ENCODE peak calls at places on chromosomes 16 and 17, in seven cellular contexts. One of them, this sample, is unnamed.

GRCh38 chr16:31079342-31079944 is 5.2 kb downstream of the ZNF646 start:
- DNase-seq in CD4-positive, alpha-beta T cell: no peak
- DNase-seq in testis: no peak
- DNase-seq in AG04450: no peak
- DNase-seq in adrenal gland: no peak
- DNase-seq in neural progenitor cell: no peak
- DNase-seq in effector memory CD4-positive, alpha-beta T cell: no peak
- DNase-seq in this sample: no peak

GRCh38 chr17:12522743-12523181 is 142.9 kb upstream of the MYOCD start:
- DNase-seq in CD4-positive, alpha-beta T cell: no peak
- DNase-seq in testis: no peak
- DNase-seq in AG04450: no peak
- DNase-seq in adrenal gland: no peak
- DNase-seq in neural progenitor cell: peak; percentile 12
- DNase-seq in effector memory CD4-positive, alpha-beta T cell: no peak
- DNase-seq in this sample: no peak

GRCh38 chr16:5487728-5488127 is 390.1 kb upstream of the EEF2KMT start:
- DNase-seq in CD4-positive, alpha-beta T cell: no peak
- DNase-seq in testis: no peak
- DNase-seq in AG04450: no peak
- DNase-seq in adrenal gland: no peak
- DNase-seq in neural progenitor cell: no peak
- DNase-seq in effector memory CD4-positive, alpha-beta T cell: no peak
- DNase-seq in this sample: no peak

GRCh38 chr17:57406131-57406980 is 150.0 kb downstream of the MSI2 start:
- DNase-seq in CD4-positive, alpha-beta T cell: no peak
- DNase-seq in testis: peak; percentile 32
- DNase-seq in AG04450: no peak
- DNase-seq in adrenal gland: no peak
- DNase-seq in neural progenitor cell: peak; percentile 97
- DNase-seq in effector memory CD4-positive, alpha-beta T cell: no peak
- DNase-seq in this sample: no peak

GRCh38 chr17:17855976-17856375 is 19.2 kb upstream of the SREBF1 start:
- DNase-seq in CD4-positive, alpha-beta T cell: no peak
- DNase-seq in testis: peak; percentile 91
- DNase-seq in AG04450: no peak
- DNase-seq in adrenal gland: peak; percentile 72
- DNase-seq in neural progenitor cell: no peak
- DNase-seq in effector memory CD4-positive, alpha-beta T cell: no peak
- DNase-seq in this sample: no peak

GRCh38 chr16:57998484-57998883 is 2.0 kb downstream of the ZNF319 start:
- DNase-seq in CD4-positive, alpha-beta T cell: peak; percentile 35
- DNase-seq in testis: no peak
- DNase-seq in AG04450: no peak
- DNase-seq in adrenal gland: no peak
- DNase-seq in neural progenitor cell: no peak
- DNase-seq in effector memory CD4-positive, alpha-beta T cell: peak; percentile 53
- DNase-seq in this sample: peak; percentile 26

GRCh38 chr17:61054430-61054829 is 345.2 kb upstream of the TBX2 start:
- DNase-seq in CD4-positive, alpha-beta T cell: no peak
- DNase-seq in testis: no peak
- DNase-seq in AG04450: no peak
- DNase-seq in adrenal gland: no peak
- DNase-seq in neural progenitor cell: no peak
- DNase-seq in effector memory CD4-positive, alpha-beta T cell: no peak
- DNase-seq in this sample: no peak

GRCh38 chr17:4940625-4941021 is 555 bp downstream of the RNF167 start:
- DNase-seq in CD4-positive, alpha-beta T cell: no peak
- DNase-seq in testis: no peak
- DNase-seq in AG04450: no peak
- DNase-seq in adrenal gland: no peak
- DNase-seq in neural progenitor cell: no peak
- DNase-seq in effector memory CD4-positive, alpha-beta T cell: peak; percentile 29
- DNase-seq in this sample: peak; percentile 49

GRCh38 chr16:4345439-4346204 is 5.5 kb downstream of the PAM16 start:
- DNase-seq in CD4-positive, alpha-beta T cell: no peak
- DNase-seq in testis: no peak
- DNase-seq in AG04450: no peak
- DNase-seq in adrenal gland: peak; percentile 70
- DNase-seq in neural progenitor cell: no peak
- DNase-seq in effector memory CD4-positive, alpha-beta T cell: no peak
- DNase-seq in this sample: no peak

GRCh38 chr17:31147507-31148202 is 52.9 kb downstream of the NF1 start:
- DNase-seq in CD4-positive, alpha-beta T cell: no peak
- DNase-seq in testis: no peak
- DNase-seq in AG04450: no peak
- DNase-seq in adrenal gland: no peak
- DNase-seq in neural progenitor cell: peak; percentile 32
- DNase-seq in effector memory CD4-positive, alpha-beta T cell: no peak
- DNase-seq in this sample: no peak

GRCh38 chr17:36188891-36189306 is 7.7 kb downstream of the CCL3L1 start:
- DNase-seq in CD4-positive, alpha-beta T cell: no peak
- DNase-seq in testis: no peak
- DNase-seq in AG04450: no peak
- DNase-seq in adrenal gland: peak; percentile 49
- DNase-seq in neural progenitor cell: no peak
- DNase-seq in effector memory CD4-positive, alpha-beta T cell: no peak
- DNase-seq in this sample: peak; percentile 72

GRCh38 chr16:81485225-81485624 is 40.6 kb downstream of the CMIP start:
- DNase-seq in CD4-positive, alpha-beta T cell: no peak
- DNase-seq in testis: no peak
- DNase-seq in AG04450: no peak
- DNase-seq in adrenal gland: no peak
- DNase-seq in neural progenitor cell: no peak
- DNase-seq in effector memory CD4-positive, alpha-beta T cell: no peak
- DNase-seq in this sample: no peak

GRCh38 chr17:80365001-80365965 is 49.7 kb upstream of the ENDOV start:
- DNase-seq in CD4-positive, alpha-beta T cell: no peak
- DNase-seq in testis: no peak
- DNase-seq in AG04450: no peak
- DNase-seq in adrenal gland: no peak
- DNase-seq in neural progenitor cell: no peak
- DNase-seq in effector memory CD4-positive, alpha-beta T cell: no peak
- DNase-seq in this sample: no peak

GRCh38 chr16:63983401-63983800 is 1138.5 kb downstream of the CDH11 start:
- DNase-seq in CD4-positive, alpha-beta T cell: no peak
- DNase-seq in testis: no peak
- DNase-seq in AG04450: no peak
- DNase-seq in adrenal gland: no peak
- DNase-seq in neural progenitor cell: no peak
- DNase-seq in effector memory CD4-positive, alpha-beta T cell: no peak
- DNase-seq in this sample: no peak

GRCh38 chr17:51640108-51640622 is 379.8 kb downstream of the UTP18 start:
- DNase-seq in CD4-positive, alpha-beta T cell: no peak
- DNase-seq in testis: peak; percentile 23
- DNase-seq in AG04450: no peak
- DNase-seq in adrenal gland: no peak
- DNase-seq in neural progenitor cell: peak; percentile 69
- DNase-seq in effector memory CD4-positive, alpha-beta T cell: no peak
- DNase-seq in this sample: no peak

DNA sequence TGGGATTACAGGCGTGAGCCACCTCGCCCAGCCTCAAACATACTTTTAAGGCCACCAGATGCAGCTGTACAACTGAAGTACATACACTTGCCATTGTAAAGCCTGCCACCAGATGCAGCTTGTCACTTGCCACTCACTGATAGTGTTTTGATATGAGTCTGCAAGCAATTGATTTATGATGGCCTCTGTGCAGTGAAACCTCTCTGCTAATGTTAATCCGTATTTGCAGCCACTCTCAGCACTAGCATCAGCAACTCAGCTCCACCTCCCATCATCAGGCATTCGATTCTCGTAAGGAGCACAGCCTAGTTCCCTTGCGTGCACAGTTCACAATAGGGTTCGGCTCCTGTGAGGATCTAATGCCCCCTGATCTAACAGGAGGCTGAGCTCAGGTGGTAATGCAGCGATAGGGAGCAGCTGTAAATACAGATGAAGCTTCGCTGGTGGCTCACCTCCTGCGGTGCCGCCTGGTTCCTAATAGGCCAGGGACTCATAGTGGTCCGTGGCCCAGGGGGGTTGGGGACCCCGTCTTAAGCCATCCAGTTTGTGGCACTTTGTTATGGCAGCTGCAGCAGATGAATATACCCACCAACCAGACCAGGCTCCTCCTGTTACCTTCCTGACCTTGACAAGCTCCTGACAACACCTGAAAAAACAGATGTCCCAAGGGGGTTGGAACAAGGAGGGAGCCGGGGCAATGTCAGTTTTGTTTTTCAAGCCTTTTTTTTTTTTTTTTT is 1.3 kb upstream of the HERPUD1 start:
- DNase-seq in CD4-positive, alpha-beta T cell: no peak
- DNase-seq in testis: no peak
- DNase-seq in AG04450: no peak
- DNase-seq in adrenal gland: no peak
- DNase-seq in neural progenitor cell: peak; percentile 26
- DNase-seq in effector memory CD4-positive, alpha-beta T cell: no peak
- DNase-seq in this sample: no peak
- H3K27ac ChIP-seq in CD4-positive, alpha-beta T cell: no peak overlapping the region
- H3K27ac ChIP-seq in testis: no peak overlapping the region
- H3K27ac ChIP-seq in AG04450: no peak overlapping the region
- H3K27ac ChIP-seq in adrenal gland: no peak overlapping the region
- H3K27ac ChIP-seq in neural progenitor cell: no peak overlapping the region
- H3K27ac ChIP-seq in effector memory CD4-positive, alpha-beta T cell: peak overlapping the region; percentile 90
- H3K27ac ChIP-seq in this sample: peak overlapping the region; percentile 95

GRCh38 chr17:77483128-77483598 is 342.4 kb downstream of the SEC14L1 start:
- DNase-seq in CD4-positive, alpha-beta T cell: no peak
- DNase-seq in testis: no peak
- DNase-seq in AG04450: no peak
- DNase-seq in adrenal gland: no peak
- DNase-seq in neural progenitor cell: no peak
- DNase-seq in effector memory CD4-positive, alpha-beta T cell: no peak
- DNase-seq in this sample: no peak

GRCh38 chr17:77482375-77483127 is 341.8 kb downstream of the SEC14L1 start:
- DNase-seq in CD4-positive, alpha-beta T cell: no peak
- DNase-seq in testis: no peak
- DNase-seq in AG04450: no peak
- DNase-seq in adrenal gland: no peak
- DNase-seq in neural progenitor cell: no peak
- DNase-seq in effector memory CD4-positive, alpha-beta T cell: no peak
- DNase-seq in this sample: no peak

GRCh38 chr17:77480509-77481215 is 339.9 kb downstream of the SEC14L1 start:
- DNase-seq in CD4-positive, alpha-beta T cell: no peak
- DNase-seq in testis: no peak
- DNase-seq in AG04450: no peak
- DNase-seq in adrenal gland: no peak
- DNase-seq in neural progenitor cell: peak; percentile 45
- DNase-seq in effector memory CD4-positive, alpha-beta T cell: no peak
- DNase-seq in this sample: no peak

GRCh38 chr17:77479817-77480508 is 339.2 kb downstream of the SEC14L1 start:
- DNase-seq in CD4-positive, alpha-beta T cell: no peak
- DNase-seq in testis: no peak
- DNase-seq in AG04450: no peak
- DNase-seq in adrenal gland: no peak
- DNase-seq in neural progenitor cell: peak; percentile 56
- DNase-seq in effector memory CD4-positive, alpha-beta T cell: no peak
- DNase-seq in this sample: no peak

DNA sequence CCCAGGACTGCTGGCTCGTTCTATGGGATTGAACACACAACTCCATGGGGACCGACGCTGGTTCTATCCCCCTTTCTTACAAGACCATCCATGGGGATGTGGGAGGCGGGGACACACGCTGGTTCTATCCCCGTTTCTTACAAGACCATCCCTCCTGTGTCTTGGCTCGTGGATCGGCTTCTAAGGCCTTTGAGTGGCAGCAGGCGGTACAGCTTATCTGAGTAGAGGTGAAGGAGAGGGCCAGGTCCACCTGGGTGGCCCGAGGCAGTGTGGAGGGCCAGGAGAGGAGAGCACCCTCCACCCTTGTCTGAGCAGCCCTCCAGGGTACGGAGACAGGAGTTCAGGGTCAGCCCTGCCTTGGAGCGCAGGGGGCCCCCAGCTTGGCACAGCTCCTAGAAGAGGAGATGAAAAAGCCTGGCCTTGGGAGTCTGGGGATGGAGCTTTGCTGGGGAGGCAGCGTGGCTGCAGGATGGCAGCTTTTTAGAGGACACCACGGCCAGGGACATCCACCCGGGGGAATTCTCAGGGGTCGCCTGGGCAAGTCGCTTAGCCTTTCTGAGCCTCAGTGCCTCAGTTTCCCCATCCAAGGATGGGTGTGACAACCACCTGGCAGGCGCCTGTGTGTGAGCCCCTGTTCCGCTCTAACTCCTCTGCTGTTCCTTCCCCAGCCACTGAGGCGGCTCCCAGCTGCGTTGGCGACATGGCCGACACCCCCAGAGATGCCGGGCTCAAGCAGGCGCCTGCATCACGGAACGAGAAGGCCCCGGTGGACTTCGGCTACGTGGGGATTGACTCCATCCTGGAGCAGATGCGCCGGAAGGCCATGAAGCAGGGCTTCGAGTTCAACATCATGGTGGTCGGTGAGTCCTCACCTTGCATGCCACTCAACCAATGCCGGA is 341.0 kb downstream of the SEC14L1 start:
- DNase-seq in CD4-positive, alpha-beta T cell: no peak
- DNase-seq in testis: peak; percentile 75
- DNase-seq in AG04450: no peak
- DNase-seq in adrenal gland: no peak
- DNase-seq in neural progenitor cell: no peak
- DNase-seq in effector memory CD4-positive, alpha-beta T cell: no peak
- DNase-seq in this sample: no peak
- H3K9me3 ChIP-seq in CD4-positive, alpha-beta T cell: no peaks in the 10 kb centered on the region
- H3K9me3 ChIP-seq in testis: no peaks in the 10 kb centered on the region
- H3K9me3 ChIP-seq in AG04450: no peaks in the 10 kb centered on the region
- H3K9me3 ChIP-seq in adrenal gland: no peaks in the 10 kb centered on the region
- H3K9me3 ChIP-seq in neural progenitor cell: no peaks in the 10 kb centered on the region
- H3K9me3 ChIP-seq in effector memory CD4-positive, alpha-beta T cell: no peaks in the 10 kb centered on the region
- H3K9me3 ChIP-seq in this sample: no peaks in the 10 kb centered on the region

GRCh38 chr16:1331712-1332617 is 1.5 kb upstream of the BAIAP3 start:
- DNase-seq in CD4-positive, alpha-beta T cell: no peak
- DNase-seq in testis: no peak
- DNase-seq in AG04450: no peak
- DNase-seq in adrenal gland: peak; percentile 49
- DNase-seq in neural progenitor cell: peak; percentile 85
- DNase-seq in effector memory CD4-positive, alpha-beta T cell: peak; percentile 26
- DNase-seq in this sample: peak; percentile 34
- H3K27ac ChIP-seq in CD4-positive, alpha-beta T cell: no peak overlapping the region
- H3K27ac ChIP-seq in testis: no peak overlapping the region
- H3K27ac ChIP-seq in AG04450: no peak overlapping the region
- H3K27ac ChIP-seq in adrenal gland: peak overlapping the region; percentile 39
- H3K27ac ChIP-seq in neural progenitor cell: no peak overlapping the region
- H3K27ac ChIP-seq in effector memory CD4-positive, alpha-beta T cell: peak overlapping the region; percentile 28
- H3K27ac ChIP-seq in this sample: peak overlapping the region; percentile 70

DNA sequence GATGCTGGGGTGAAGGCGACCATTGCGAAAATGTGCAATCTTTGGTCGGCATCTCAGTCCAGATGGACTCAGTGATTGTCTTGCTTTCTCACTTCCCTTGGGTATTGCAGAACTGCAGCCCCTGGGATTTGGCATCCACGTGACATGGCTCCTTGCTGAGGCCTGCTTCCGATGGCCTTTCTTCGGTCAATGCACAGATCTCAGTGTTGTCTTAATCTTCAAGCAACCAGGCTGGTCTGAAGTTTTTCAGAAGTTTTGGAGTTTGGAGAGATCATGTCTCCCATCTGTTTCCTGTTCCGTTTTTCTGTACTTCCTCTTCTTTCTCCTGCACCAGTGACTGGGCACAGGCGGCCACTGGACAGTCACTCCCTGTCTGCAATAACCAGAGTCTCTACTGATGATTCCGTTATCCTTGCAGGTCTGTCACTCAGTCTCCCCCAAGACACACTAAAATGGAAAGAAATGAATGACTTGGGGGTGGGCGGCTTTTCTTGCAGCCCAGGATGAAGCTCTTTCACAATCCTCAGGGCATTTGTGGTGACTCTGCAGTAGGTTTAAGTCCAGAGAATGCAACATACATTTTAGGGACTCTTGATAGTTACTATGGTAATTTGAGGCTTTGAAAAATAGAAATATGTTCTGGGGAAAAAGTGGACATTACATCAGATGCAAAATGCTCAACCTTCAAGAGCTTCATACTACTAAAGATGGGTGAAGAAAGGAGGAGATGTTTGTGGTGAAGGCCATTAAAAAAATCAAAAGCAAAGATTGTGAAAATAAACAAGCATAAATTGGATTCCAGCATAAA is 106.3 kb upstream of the ZFHX3 start:
- DNase-seq in CD4-positive, alpha-beta T cell: no peak
- DNase-seq in testis: peak; percentile 23
- DNase-seq in AG04450: no peak
- DNase-seq in adrenal gland: peak; percentile 30
- DNase-seq in neural progenitor cell: no peak
- DNase-seq in effector memory CD4-positive, alpha-beta T cell: no peak
- DNase-seq in this sample: no peak
- H3K9me3 ChIP-seq in CD4-positive, alpha-beta T cell: no peaks in the 10 kb centered on the region
- H3K9me3 ChIP-seq in testis: no peaks in the 10 kb centered on the region
- H3K9me3 ChIP-seq in AG04450: no peaks in the 10 kb centered on the region
- H3K9me3 ChIP-seq in adrenal gland: no peaks in the 10 kb centered on the region
- H3K9me3 ChIP-seq in neural progenitor cell: no peaks in the 10 kb centered on the region
- H3K9me3 ChIP-seq in effector memory CD4-positive, alpha-beta T cell: no peaks in the 10 kb centered on the region
- H3K9me3 ChIP-seq in this sample: no peaks in the 10 kb centered on the region

This sample was measured in CD8-positive, alpha-beta memory T cell.